ENCODE peak calls at places on chromosome X, in seven cellular contexts. One of them, this sample, is unnamed.

GRCh38 chrX:148500428-148501120 is at the start of gene AFF2:
- DNase-seq in heart left ventricle: peak; percentile 6
- DNase-seq in breast epithelium: no peak
- DNase-seq in left lung: peak; percentile 84
- DNase-seq in H9: peak; percentile 26
- DNase-seq in thyroid gland: peak; percentile 36
- DNase-seq in CD8-positive, alpha-beta memory T cell: peak; percentile 21
- DNase-seq in this sample: peak; percentile 82

GRCh38 chrX:116272881-116273280 is 102.3 kb downstream of the AGTR2 start:
- DNase-seq in H9: no peak
- DNase-seq in breast epithelium: no peak
- DNase-seq in thyroid gland: no peak
- DNase-seq in heart left ventricle: no peak
- DNase-seq in CD8-positive, alpha-beta memory T cell: no peak
- DNase-seq in left lung: no peak
- DNase-seq in this sample: no peak

GRCh38 chrX:74514384-74514783 is 93.1 kb downstream of the SLC16A2 start:
- DNase-seq in thyroid gland: peak; percentile 78
- DNase-seq in breast epithelium: no peak
- DNase-seq in CD8-positive, alpha-beta memory T cell: no peak
- DNase-seq in H9: no peak
- DNase-seq in heart left ventricle: no peak
- DNase-seq in left lung: no peak
- DNase-seq in this sample: no peak

GRCh38 chrX:112066813-112067212 is 15.8 kb downstream of the TRPC5 start:
- DNase-seq in heart left ventricle: no peak
- DNase-seq in breast epithelium: no peak
- DNase-seq in thyroid gland: no peak
- DNase-seq in left lung: no peak
- DNase-seq in CD8-positive, alpha-beta memory T cell: no peak
- DNase-seq in H9: no peak
- DNase-seq in this sample: no peak

GRCh38 chrX:97787849-97788248 is 904.1 kb downstream of the RPA4 start:
- DNase-seq in heart left ventricle: no peak
- DNase-seq in left lung: no peak
- DNase-seq in thyroid gland: no peak
- DNase-seq in CD8-positive, alpha-beta memory T cell: no peak
- DNase-seq in breast epithelium: no peak
- DNase-seq in H9: no peak
- DNase-seq in this sample: no peak

GRCh38 chrX:15946783-15947550 is 92.4 kb upstream of the AP1S2 start:
- DNase-seq in H9: no peak
- DNase-seq in left lung: no peak
- DNase-seq in thyroid gland: no peak
- DNase-seq in heart left ventricle: no peak
- DNase-seq in CD8-positive, alpha-beta memory T cell: no peak
- DNase-seq in breast epithelium: no peak
- DNase-seq in this sample: no peak

GRCh38 chrX:155985208-155985607 is 12.3 kb upstream of the IL9R start:
- DNase-seq in breast epithelium: no peak
- DNase-seq in heart left ventricle: no peak
- DNase-seq in CD8-positive, alpha-beta memory T cell: no peak
- DNase-seq in H9: no peak
- DNase-seq in left lung: no peak
- DNase-seq in thyroid gland: no peak
- DNase-seq in this sample: no peak

GRCh38 chrX:67523002-67523711 is 20.7 kb upstream of the AR start:
- DNase-seq in heart left ventricle: no peak
- DNase-seq in breast epithelium: no peak
- DNase-seq in thyroid gland: peak; percentile 4
- DNase-seq in left lung: no peak
- DNase-seq in H9: no peak
- DNase-seq in CD8-positive, alpha-beta memory T cell: no peak
- DNase-seq in this sample: no peak

GRCh38 chrX:68650491-68650890 is 3.0 kb downstream of the STARD8 start:
- DNase-seq in left lung: no peak
- DNase-seq in thyroid gland: no peak
- DNase-seq in breast epithelium: no peak
- DNase-seq in heart left ventricle: no peak
- DNase-seq in CD8-positive, alpha-beta memory T cell: no peak
- DNase-seq in H9: no peak
- DNase-seq in this sample: no peak

GRCh38 chrX:45527834-45528233 is 327.2 kb upstream of the DIPK2B start:
- DNase-seq in H9: no peak
- DNase-seq in thyroid gland: no peak
- DNase-seq in CD8-positive, alpha-beta memory T cell: no peak
- DNase-seq in breast epithelium: no peak
- DNase-seq in heart left ventricle: no peak
- DNase-seq in left lung: no peak
- DNase-seq in this sample: no peak

GRCh38 chrX:138008280-138008679 is 442.4 kb downstream of the ZIC3 start:
- DNase-seq in left lung: no peak
- DNase-seq in thyroid gland: no peak
- DNase-seq in heart left ventricle: no peak
- DNase-seq in H9: no peak
- DNase-seq in breast epithelium: no peak
- DNase-seq in CD8-positive, alpha-beta memory T cell: no peak
- DNase-seq in this sample: peak; percentile 58

GRCh38 chrX:30577362-30577961 is at the start of gene TASL:
- DNase-seq in heart left ventricle: no peak
- DNase-seq in H9: no peak
- DNase-seq in breast epithelium: no peak
- DNase-seq in left lung: no peak
- DNase-seq in thyroid gland: no peak
- DNase-seq in CD8-positive, alpha-beta memory T cell: peak; percentile 36
- DNase-seq in this sample: peak; percentile 21

GRCh38 chrX:34586936-34587335 is 70.1 kb downstream of the TMEM47 start:
- DNase-seq in CD8-positive, alpha-beta memory T cell: no peak
- DNase-seq in left lung: no peak
- DNase-seq in heart left ventricle: no peak
- DNase-seq in H9: no peak
- DNase-seq in thyroid gland: no peak
- DNase-seq in breast epithelium: no peak
- DNase-seq in this sample: no peak

GRCh38 chrX:27884654-27885053 is 76.9 kb downstream of the MAGEB10 start:
- DNase-seq in heart left ventricle: no peak
- DNase-seq in breast epithelium: no peak
- DNase-seq in H9: no peak
- DNase-seq in CD8-positive, alpha-beta memory T cell: no peak
- DNase-seq in left lung: no peak
- DNase-seq in thyroid gland: no peak
- DNase-seq in this sample: no peak

GRCh38 chrX:132612990-132613564 is 124.2 kb upstream of the MBNL3 start:
- DNase-seq in heart left ventricle: peak; percentile 12
- DNase-seq in breast epithelium: no peak
- DNase-seq in left lung: no peak
- DNase-seq in H9: peak; percentile 44
- DNase-seq in CD8-positive, alpha-beta memory T cell: peak; percentile 8
- DNase-seq in thyroid gland: peak; percentile 47
- DNase-seq in this sample: peak; percentile 79

GRCh38 chrX:103918584-103919335 is 43.7 kb upstream of the TMSB15B start:
- DNase-seq in H9: peak; percentile 86
- DNase-seq in thyroid gland: peak; percentile 38
- DNase-seq in breast epithelium: no peak
- DNase-seq in CD8-positive, alpha-beta memory T cell: peak; percentile 58
- DNase-seq in left lung: peak; percentile 85
- DNase-seq in heart left ventricle: peak; percentile 51
- DNase-seq in this sample: peak; percentile 79

DNA sequence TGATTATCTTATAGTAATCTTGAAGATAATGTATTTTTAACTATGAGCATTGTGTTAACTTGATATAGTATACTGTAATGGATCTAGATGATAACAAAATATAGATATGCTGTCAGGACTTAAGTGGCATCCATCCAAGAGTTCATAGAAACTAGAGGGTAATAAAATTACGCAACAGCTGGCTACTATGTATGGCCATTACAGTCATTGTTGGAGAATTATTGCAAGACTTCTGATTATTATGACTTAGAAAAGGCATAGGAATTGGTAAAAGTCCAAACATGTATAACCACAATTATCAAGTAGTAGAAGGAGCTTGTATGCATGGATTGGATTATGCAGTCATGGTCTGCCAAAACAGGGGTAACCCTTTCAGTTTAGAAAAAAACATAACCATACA is 9.5 kb downstream of the OGT start:
- DNase-seq in CD8-positive, alpha-beta memory T cell: no peak
- DNase-seq in thyroid gland: no peak
- DNase-seq in breast epithelium: no peak
- DNase-seq in H9: no peak
- DNase-seq in left lung: no peak
- DNase-seq in heart left ventricle: no peak
- DNase-seq in this sample: no peak
- H3K4me1 ChIP-seq in CD8-positive, alpha-beta memory T cell: peaks cover 42% of the 10 kb centered on the region
- H3K4me1 ChIP-seq in thyroid gland: peaks cover 10% of the 10 kb centered on the region
- H3K4me1 ChIP-seq in breast epithelium: no peaks in the 10 kb centered on the region
- H3K4me1 ChIP-seq in H9: no peaks in the 10 kb centered on the region
- H3K4me1 ChIP-seq in left lung: peaks cover 69% of the 10 kb centered on the region
- H3K4me1 ChIP-seq in heart left ventricle: peaks cover 42% of the 10 kb centered on the region
- H3K4me1 ChIP-seq in this sample: peaks cover 45% of the 10 kb centered on the region

DNA sequence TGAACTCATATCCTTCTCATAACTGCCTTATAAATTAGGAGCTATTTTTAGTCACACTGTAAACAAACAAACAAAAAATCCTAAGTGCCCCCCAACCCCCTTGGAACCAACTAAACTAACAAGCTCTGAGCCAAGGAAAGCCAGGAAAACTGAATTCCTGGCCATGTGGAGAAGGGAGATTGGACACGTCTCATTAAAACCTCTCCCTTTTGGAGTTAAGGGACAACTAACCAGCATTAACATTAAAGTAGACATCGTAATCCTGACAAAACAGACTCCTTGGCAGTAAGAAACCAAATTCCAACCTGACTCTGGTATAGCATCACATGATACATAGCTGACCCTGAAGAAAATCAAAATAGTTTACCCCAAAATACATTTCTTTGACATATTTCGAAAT is 937.1 kb upstream of the GRIA3 start:
- DNase-seq in CD8-positive, alpha-beta memory T cell: no peak
- DNase-seq in thyroid gland: no peak
- DNase-seq in heart left ventricle: no peak
- DNase-seq in left lung: no peak
- DNase-seq in breast epithelium: no peak
- DNase-seq in H9: no peak
- DNase-seq in this sample: no peak
- H3K9me3 ChIP-seq in CD8-positive, alpha-beta memory T cell: no peaks in the 10 kb centered on the region
- H3K9me3 ChIP-seq in thyroid gland: no peaks in the 10 kb centered on the region
- H3K9me3 ChIP-seq in heart left ventricle: no peaks in the 10 kb centered on the region
- H3K9me3 ChIP-seq in left lung: no peaks in the 10 kb centered on the region
- H3K9me3 ChIP-seq in breast epithelium: peaks cover 2% of the 10 kb centered on the region
- H3K9me3 ChIP-seq in H9: no peaks in the 10 kb centered on the region
- H3K9me3 ChIP-seq in this sample: no peaks in the 10 kb centered on the region

GRCh38 chrX:153820601-153821000 is 9.7 kb downstream of the PDZD4 start:
- DNase-seq in CD8-positive, alpha-beta memory T cell: no peak
- DNase-seq in breast epithelium: no peak
- DNase-seq in thyroid gland: no peak
- DNase-seq in H9: no peak
- DNase-seq in left lung: no peak
- DNase-seq in heart left ventricle: no peak
- DNase-seq in this sample: no peak

GRCh38 chrX:153819398-153820083 is 10.8 kb downstream of the PDZD4 start:
- DNase-seq in breast epithelium: no peak
- DNase-seq in H9: no peak
- DNase-seq in heart left ventricle: no peak
- DNase-seq in left lung: no peak
- DNase-seq in CD8-positive, alpha-beta memory T cell: no peak
- DNase-seq in thyroid gland: no peak
- DNase-seq in this sample: no peak

GRCh38 chrX:153817291-153817690 is 13.1 kb downstream of the PDZD4 start:
- DNase-seq in thyroid gland: no peak
- DNase-seq in left lung: peak; percentile 4
- DNase-seq in heart left ventricle: no peak
- DNase-seq in breast epithelium: no peak
- DNase-seq in CD8-positive, alpha-beta memory T cell: no peak
- DNase-seq in H9: no peak
- DNase-seq in this sample: no peak

GRCh38 chrX:153816821-153817220 is 13.5 kb downstream of the PDZD4 start:
- DNase-seq in heart left ventricle: no peak
- DNase-seq in thyroid gland: no peak
- DNase-seq in left lung: peak; percentile 14
- DNase-seq in breast epithelium: no peak
- DNase-seq in CD8-positive, alpha-beta memory T cell: peak; percentile 43
- DNase-seq in H9: no peak
- DNase-seq in this sample: no peak

GRCh38 chrX:153818571-153819397 is 11.6 kb downstream of the PDZD4 start:
- DNase-seq in H9: no peak
- DNase-seq in breast epithelium: no peak
- DNase-seq in left lung: peak; percentile 82
- DNase-seq in thyroid gland: peak; percentile 15
- DNase-seq in heart left ventricle: peak; percentile 33
- DNase-seq in CD8-positive, alpha-beta memory T cell: peak; percentile 58
- DNase-seq in this sample: peak; percentile 60
- H3K27me3 ChIP-seq in H9: no peaks in the 10 kb centered on the region
- H3K27me3 ChIP-seq in breast epithelium: no peaks in the 10 kb centered on the region
- H3K27me3 ChIP-seq in left lung: peaks cover 14% of the 10 kb centered on the region
- H3K27me3 ChIP-seq in thyroid gland: no peaks in the 10 kb centered on the region
- H3K27me3 ChIP-seq in heart left ventricle: no peaks in the 10 kb centered on the region
- H3K27me3 ChIP-seq in CD8-positive, alpha-beta memory T cell: no peaks in the 10 kb centered on the region
- H3K27me3 ChIP-seq in this sample: no peaks in the 10 kb centered on the region

DNA sequence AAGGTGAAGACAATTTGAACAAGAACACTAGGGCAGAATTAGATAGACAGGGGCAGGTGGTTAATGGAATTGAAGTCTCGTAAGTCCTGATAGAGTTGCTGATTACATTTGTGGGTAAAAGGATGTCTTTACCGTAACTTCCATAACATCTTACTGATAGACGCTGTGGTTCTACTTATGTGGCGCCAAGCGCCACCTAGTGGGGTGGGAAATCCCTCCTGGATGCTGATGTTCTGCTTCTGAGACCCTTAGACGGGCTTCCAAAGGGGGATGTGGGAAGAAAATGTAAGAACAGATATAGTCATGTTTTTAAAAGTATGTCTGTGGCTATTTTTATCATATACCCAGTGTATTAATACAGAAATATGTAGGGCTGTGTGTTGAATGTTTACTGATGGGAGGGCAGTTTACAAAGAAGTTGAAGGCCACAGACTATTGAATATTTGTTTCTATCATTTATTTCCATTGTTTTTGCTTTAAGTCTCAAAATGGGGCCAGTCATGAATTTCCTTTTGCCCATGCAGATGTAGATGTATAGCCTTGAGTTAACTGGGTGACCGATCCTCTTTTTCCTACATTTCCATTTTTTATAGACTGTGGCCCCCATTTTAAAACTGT is 12.2 kb upstream of the TLR8 start:
- DNase-seq in heart left ventricle: no peak
- DNase-seq in CD8-positive, alpha-beta memory T cell: peak; percentile 13
- DNase-seq in thyroid gland: peak; percentile 7
- DNase-seq in breast epithelium: no peak
- DNase-seq in H9: no peak
- DNase-seq in left lung: no peak
- DNase-seq in this sample: peak; percentile 32
- H3K4me1 ChIP-seq in heart left ventricle: no peaks in the 10 kb centered on the region
- H3K4me1 ChIP-seq in CD8-positive, alpha-beta memory T cell: no peaks in the 10 kb centered on the region
- H3K4me1 ChIP-seq in thyroid gland: no peaks in the 10 kb centered on the region
- H3K4me1 ChIP-seq in breast epithelium: no peaks in the 10 kb centered on the region
- H3K4me1 ChIP-seq in H9: no peaks in the 10 kb centered on the region
- H3K4me1 ChIP-seq in left lung: peaks cover 13% of the 10 kb centered on the region
- H3K4me1 ChIP-seq in this sample: no peaks in the 10 kb centered on the region

GRCh38 chrX:37755073-37755472 is 24.8 kb upstream of the CYBB start:
- DNase-seq in thyroid gland: no peak
- DNase-seq in CD8-positive, alpha-beta memory T cell: peak; percentile 47
- DNase-seq in heart left ventricle: no peak
- DNase-seq in left lung: no peak
- DNase-seq in breast epithelium: no peak
- DNase-seq in H9: no peak
- DNase-seq in this sample: no peak
- H3K9me3 ChIP-seq in thyroid gland: no peaks in the 10 kb centered on the region
- H3K9me3 ChIP-seq in CD8-positive, alpha-beta memory T cell: no peaks in the 10 kb centered on the region
- H3K9me3 ChIP-seq in heart left ventricle: no peaks in the 10 kb centered on the region
- H3K9me3 ChIP-seq in left lung: no peaks in the 10 kb centered on the region
- H3K9me3 ChIP-seq in breast epithelium: no peaks in the 10 kb centered on the region
- H3K9me3 ChIP-seq in H9: no peaks in the 10 kb centered on the region
- H3K9me3 ChIP-seq in this sample: no peaks in the 10 kb centered on the region

This sample was measured in HAP-1.